ENCODE peak calls at places on chromosome X, in eight cellular contexts. P, L, J, Y, Z, O, H and M are unnamed samples.
A peak's percentile ranks its signal among the peaks of the same experiment; 100 is the strongest.

GRCh38 chrX:70168238-70169188 is 8.8 kb upstream of the DGAT2L6 start:
- DNase-seq in P (no peak), L (no peak), J (peak; percentile 75), Y (no peak), Z (peak; percentile 25), O (peak; percentile 43), H (no peak), M (peak; percentile 34)

GRCh38 chrX:15579778-15580747 is 20.7 kb downstream of the ACE2 start:
- DNase-seq in P (no peak), L (no peak), J (peak; percentile 87), Y (no peak), Z (no peak), O (no peak), H (peak; percentile 37), M (no peak)

GRCh38 chrX:49273181-49273727 is 3.7 kb downstream of the PPP1R3F start:
- DNase-seq in P (no peak), L (peak; percentile 24), J (no peak), Y (peak; percentile 93), Z (no peak), O (no peak), H (no peak), M (no peak)

GRCh38 chrX:85244411-85245210 is 820 bp downstream of the ZNF711 start:
- DNase-seq in P (no peak), L (no peak), J (peak; percentile 24), Y (peak; percentile 2), Z (no peak), O (no peak), H (no peak), M (no peak)

GRCh38 chrX:82816001-82816400 is 692.1 kb upstream of the POU3F4 start:
- DNase-seq in P (no peak), L (no peak), J (no peak), Y (no peak), Z (no peak), O (no peak), H (no peak), M (no peak)

GRCh38 chrX:119729408-119730201 is 28.8 kb upstream of the SOWAHD start:
- DNase-seq in P (no peak), L (peak; percentile 65), J (peak; percentile 80), Y (peak; percentile 78), Z (peak; percentile 55), O (peak; percentile 24), H (peak; percentile 45), M (no peak)

GRCh38 chrX:111447298-111447697 is 35.3 kb upstream of the DCX start:
- DNase-seq in P (no peak), L (no peak), J (peak; percentile 4), Y (peak; percentile 20), Z (peak; percentile 2), O (no peak), H (no peak), M (no peak)

GRCh38 chrX:13898084-13898483 is 81.2 kb upstream of the GPM6B start:
- DNase-seq in P (no peak), L (no peak), J (peak; percentile 58), Y (peak; percentile 18), Z (no peak), O (no peak), H (peak; percentile 25), M (no peak)

GRCh38 chrX:101550825-101551767 is 749 bp downstream of the ARMCX1 start:
- DNase-seq in P (no peak), L (no peak), J (peak; percentile 56), Y (no peak), Z (no peak), O (no peak), H (peak; percentile 67), M (no peak)

GRCh38 chrX:15877380-15877779 is 22.8 kb upstream of the AP1S2 start:
- DNase-seq in P (no peak), L (no peak), J (peak; percentile 75), Y (no peak), Z (no peak), O (peak; percentile 10), H (peak; percentile 7), M (no peak)

GRCh38 chrX:1074755-1075154 is 137.7 kb downstream of the CRLF2 start:
- DNase-seq in P (no peak), L (no peak), J (no peak), Y (no peak), Z (no peak), O (no peak), H (no peak), M (no peak)

GRCh38 chrX:1075741-1076140 is 136.7 kb downstream of the CRLF2 start:
- DNase-seq in P (no peak), L (no peak), J (no peak), Y (no peak), Z (no peak), O (no peak), H (no peak), M (no peak)

GRCh38 chrX:1072637-1073377 is 139.6 kb downstream of the CRLF2 start:
- DNase-seq in P (no peak), L (no peak), J (no peak), Y (no peak), Z (peak; percentile 10), O (no peak), H (no peak), M (no peak)

GRCh38 chrX:1075156-1075555 is 137.3 kb downstream of the CRLF2 start:
- DNase-seq in P (no peak), L (no peak), J (no peak), Y (no peak), Z (no peak), O (no peak), H (no peak), M (no peak)

GRCh38 chrX:1074172-1074571 is 138.3 kb downstream of the CRLF2 start:
- DNase-seq in P (no peak), L (no peak), J (no peak), Y (no peak), Z (no peak), O (no peak), H (no peak), M (no peak)
- H3K27me3 ChIP-seq in P (no peaks in the 10 kb centered on the region), L (no peaks in the 10 kb centered on the region), J (no peaks in the 10 kb centered on the region), Y (no peaks in the 10 kb centered on the region), Z (peaks cover 4% of the 10 kb centered on the region), O (no peaks in the 10 kb centered on the region), H (no peaks in the 10 kb centered on the region), M (no peaks in the 10 kb centered on the region)

GRCh38 chrX:12137982-12138365 is 299 bp upstream of the FRMPD4 start:
- DNase-seq in P (no peak), L (no peak), J (no peak), Y (no peak), Z (no peak), O (no peak), H (no peak), M (no peak)
- H3K4me3 ChIP-seq in P (peak overlapping the region; percentile 50), L (no peak overlapping the region), J (peak overlapping the region; percentile 44), Y (no peak overlapping the region), Z (no peak overlapping the region), O (peak overlapping the region; percentile 64), H (peak overlapping the region; percentile 49), M (peak overlapping the region; percentile 39)

GRCh38 chrX:109312757-109313156 is 169.1 kb downstream of the GUCY2F start:
- DNase-seq in P (no peak), L (no peak), J (peak; percentile 6), Y (no peak), Z (no peak), O (no peak), H (no peak), M (no peak)

GRCh38 chrX:109310031-109310430 is 171.9 kb downstream of the GUCY2F start:
- DNase-seq in P (no peak), L (no peak), J (no peak), Y (no peak), Z (no peak), O (no peak), H (no peak), M (no peak)
- H3K27me3 ChIP-seq in P (no peaks in the 10 kb centered on the region), L (no peaks in the 10 kb centered on the region), J (no peaks in the 10 kb centered on the region), Y (peaks cover 2% of the 10 kb centered on the region), Z (no peaks in the 10 kb centered on the region), O (no peaks in the 10 kb centered on the region), H (no peaks in the 10 kb centered on the region), M (no peaks in the 10 kb centered on the region)

DNA sequence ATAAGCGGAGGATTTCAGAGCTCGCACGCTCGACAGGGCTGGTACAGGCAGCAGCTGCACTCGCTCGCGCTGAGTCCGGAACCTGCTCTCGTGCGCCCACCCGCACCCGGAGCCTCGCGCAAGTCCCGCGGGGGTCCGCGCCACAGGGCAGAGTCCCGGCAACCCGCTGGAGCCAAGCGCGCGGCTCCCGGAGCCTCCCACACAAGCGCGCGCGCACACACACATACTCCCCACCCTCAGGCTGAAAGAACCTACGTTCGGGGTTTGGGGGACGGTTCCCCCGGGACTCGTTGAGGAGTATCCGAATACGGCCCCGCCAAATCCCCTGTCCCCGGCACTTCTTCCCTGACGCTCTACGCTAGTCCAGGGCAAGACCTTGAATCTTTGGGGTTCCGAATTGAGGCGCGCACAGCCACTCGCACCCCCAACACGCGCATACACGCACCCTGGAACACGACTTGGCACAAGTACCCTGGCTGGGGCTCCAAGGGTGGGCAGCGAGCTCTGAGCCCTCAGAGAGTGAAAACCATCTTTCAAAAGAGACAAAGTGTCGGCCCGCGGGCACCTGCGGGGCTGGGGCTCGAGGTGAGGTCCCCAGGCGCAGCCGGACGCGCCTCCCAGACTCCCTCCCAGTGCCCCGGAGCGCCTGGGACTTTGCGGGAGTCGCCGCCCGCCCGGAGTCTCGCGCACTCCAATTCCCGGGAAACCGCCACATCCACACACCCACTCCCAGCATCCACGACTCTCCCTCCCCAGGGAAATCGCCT is 942 bp downstream of the ANOS1 start:
- DNase-seq in P (no peak), L (no peak), J (no peak), Y (no peak), Z (no peak), O (no peak), H (no peak), M (no peak)
- H3K4me3 ChIP-seq in P (peak overlapping the region; percentile 25), L (no peak overlapping the region), J (peak overlapping the region; percentile 86), Y (no peak overlapping the region), Z (no peak overlapping the region), O (peak overlapping the region; percentile 44), H (peak overlapping the region; percentile 61), M (peak overlapping the region; percentile 41)

DNA sequence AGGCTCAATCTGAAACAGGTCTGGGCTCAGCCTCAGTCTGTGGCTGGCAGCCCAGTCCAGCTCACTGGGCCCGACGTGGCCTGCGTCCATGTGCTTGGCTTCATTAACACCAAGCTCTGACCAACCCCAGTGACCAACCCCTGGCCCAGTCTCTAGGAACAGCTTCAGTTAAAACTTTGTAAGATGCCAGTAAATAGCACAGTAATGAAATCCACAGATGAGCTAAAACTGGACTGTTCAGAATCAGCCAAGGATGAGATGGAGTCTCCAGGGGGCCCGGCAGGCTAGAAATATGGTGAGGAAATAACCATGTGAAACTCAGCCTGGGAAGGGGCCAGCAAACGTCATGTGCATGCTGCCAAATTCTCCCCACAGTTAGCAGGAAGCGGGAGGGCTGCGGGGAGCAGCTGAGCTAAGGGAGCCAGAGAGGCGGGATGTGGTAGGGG is 37.1 kb upstream of the XPNPEP2 start:
- DNase-seq in P (no peak), L (no peak), J (peak; percentile 90), Y (no peak), Z (no peak), O (no peak), H (peak; percentile 77), M (no peak)
- H3K27me3 ChIP-seq in P (no peaks in the 10 kb centered on the region), L (no peaks in the 10 kb centered on the region), J (no peaks in the 10 kb centered on the region), Y (no peaks in the 10 kb centered on the region), Z (no peaks in the 10 kb centered on the region), O (peaks cover 3% of the 10 kb centered on the region), H (no peaks in the 10 kb centered on the region), M (no peaks in the 10 kb centered on the region)

DNA sequence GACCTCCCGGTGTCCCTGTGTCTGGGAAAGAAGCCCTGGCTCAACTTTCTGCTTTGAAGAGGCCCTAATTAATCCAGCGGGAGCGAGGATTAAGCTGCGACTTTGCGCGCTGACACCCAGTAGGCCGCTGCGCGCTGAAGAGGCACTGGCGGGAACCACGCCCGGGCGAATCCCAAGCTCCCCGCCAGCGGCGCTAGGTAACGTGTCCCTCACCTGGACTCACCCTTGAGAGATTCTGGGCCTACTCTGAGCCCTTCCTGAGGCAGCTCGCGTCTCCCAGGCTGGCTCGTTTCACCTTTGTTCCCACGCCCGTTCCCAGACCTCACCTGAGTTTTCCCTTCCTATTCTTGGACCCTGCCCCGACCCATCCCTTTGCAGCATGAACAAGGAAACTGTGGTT is 616 bp upstream of the KLHL34 start:
- DNase-seq in P (no peak), L (no peak), J (no peak), Y (peak; percentile 23), Z (no peak), O (no peak), H (no peak), M (no peak)
- H3K4me3 ChIP-seq in P (no peak overlapping the region), L (peak overlapping the region; percentile 49), J (peak overlapping the region; percentile 14), Y (peak overlapping the region; percentile 53), Z (no peak overlapping the region), O (no peak overlapping the region), H (peak overlapping the region; percentile 53), M (no peak overlapping the region)